ENCODE peak calls at places on chromosomes 5 and 9, in eight cellular contexts. Q is SW 1271, W is GM13976, V is H54, N is uterus, G is transverse colon, L is anterior cingulate cortex, S is GDM1. Z is an unnamed sample.

GRCh38 chr9:91489391-91489899 is 65.8 kb upstream of the NFIL3 start:
- DNase-seq in L (no peak), Q (no peak), G (no peak), W (no peak), N (no peak), V (no peak), S (no peak), Z (peak)

GRCh38 chr9:134371731-134372130 is 45.5 kb downstream of the RXRA start:
- DNase-seq in Q (no peak), W (no peak), V (no peak), N (no peak), L (peak), G (peak), S (no peak), Z (peak)

GRCh38 chr5:102523541-102524175 is 24.9 kb upstream of the SLCO6A1 start:
- DNase-seq in G (no peak), V (no peak), L (no peak), N (no peak), S (no peak), Q (no peak), W (no peak), Z (no peak)

GRCh38 chr5:159737263-159737662 is 179.0 kb upstream of the ADRA1B start:
- DNase-seq in W (no peak), L (no peak), G (no peak), Q (no peak), V (no peak), S (no peak), N (no peak), Z (peak)

GRCh38 chr9:83960991-83961390 is 19.0 kb downstream of the HNRNPK start:
- DNase-seq in Q (no peak), L (no peak), G (no peak), V (no peak), S (no peak), N (no peak), W (no peak), Z (no peak)

GRCh38 chr9:97874617-97875016 is 21.6 kb downstream of the FOXE1 start:
- DNase-seq in N (no peak), Q (no peak), V (no peak), S (no peak), W (no peak), G (no peak), L (no peak), Z (no peak)

GRCh38 chr5:133376986-133377385 is 235.4 kb downstream of the FSTL4 start:
- DNase-seq in S (no peak), L (no peak), G (no peak), V (no peak), Q (no peak), N (no peak), W (no peak), Z (no peak)

GRCh38 chr9:107286057-107286456 is 3.0 kb downstream of the RAD23B start:
- DNase-seq in S (no peak), N (no peak), W (no peak), L (no peak), G (no peak), V (no peak), Q (no peak), Z (no peak)

GRCh38 chr5:36870399-36871040 is 6.0 kb upstream of the NIPBL start:
- DNase-seq in G (no peak), N (no peak), S (peak), W (peak), L (no peak), Q (peak), V (peak), Z (peak)

GRCh38 chr9:35664531-35665470 is at the start of gene ARHGEF39:
- DNase-seq in V (peak), G (peak), N (peak), S (peak), Q (peak), L (peak), W (peak), Z (peak)

GRCh38 chr9:35729700-35730485 is 2.1 kb downstream of the TLN1 start:
- DNase-seq in N (no peak), S (peak), Q (peak), L (peak), V (peak), G (peak), W (no peak), Z (peak)

GRCh38 chr5:53568868-53569267 is 8.4 kb downstream of the NDUFS4 start:
- DNase-seq in G (no peak), W (no peak), L (no peak), V (no peak), Q (no peak), N (no peak), S (no peak), Z (peak)

GRCh38 chr9:8859416-8859815 is 1059.8 kb upstream of the DMAC1 start:
- DNase-seq in G (no peak), S (no peak), V (no peak), W (no peak), L (no peak), Q (no peak), N (no peak), Z (no peak)

GRCh38 chr9:136243631-136244030 is 2.0 kb downstream of the QSOX2 start:
- DNase-seq in S (no peak), V (no peak), Q (no peak), L (no peak), G (no peak), W (no peak), N (no peak), Z (no peak)

GRCh38 chr5:53927668-53928247 is 367.3 kb downstream of the NDUFS4 start:
- DNase-seq in S (no peak), V (no peak), W (no peak), Q (no peak), N (no peak), G (no peak), L (no peak), Z (no peak)

GRCh38 chr5:172849636-172850453 is 15.8 kb downstream of the ERGIC1 start:
- DNase-seq in N (no peak), V (peak), W (peak), Q (no peak), S (peak), G (peak), L (no peak), Z (no peak)

GRCh38 chr5:59036274-59036961 is 453.5 kb downstream of the RAB3C start:
- DNase-seq in W (no peak), V (no peak), N (peak), S (no peak), L (no peak), Q (peak), G (peak), Z (peak)

GRCh38 chr5:122183098-122183794 is 53.9 kb downstream of the ZNF474 start:
- DNase-seq in G (peak), Q (no peak), N (peak), V (peak), W (no peak), S (no peak), L (peak), Z (peak)

GRCh38 chr9:2602704-2603116 is 18.9 kb upstream of the VLDLR start:
- DNase-seq in V (no peak), Q (no peak), S (no peak), L (no peak), W (no peak), G (no peak), N (no peak), Z (peak)

GRCh38 chr5:1216918-1217295 is 8.3 kb upstream of the SLC6A18 start:
- DNase-seq in Q (no peak), W (no peak), V (no peak), L (no peak), N (no peak), G (no peak), S (no peak), Z (no peak)

GRCh38 chr5:1383344-1383743 is 38.4 kb upstream of the CLPTM1L start:
- DNase-seq in N (no peak), L (no peak), S (no peak), G (no peak), V (no peak), Q (no peak), W (no peak), Z (no peak)

Z was measured in AG10803.